ENCODE peak calls at places on chromosome 11, in four cellular contexts. One of them, this sample, is unnamed.
A peak's percentile ranks its signal among the peaks of the same experiment; 100 is the strongest.

GRCh38 chr11:94511932-94512781 is at the start of gene C11orf97:
- DNase-seq in GM12878: no peak
- DNase-seq in K562: peak; percentile 14
- DNase-seq in H1: peak; percentile 88
- DNase-seq in this sample: no peak

GRCh38 chr11:11672101-11672500 is 50.3 kb upstream of the GALNT18 start:
- DNase-seq in GM12878: no peak
- DNase-seq in H1: no peak
- DNase-seq in K562: no peak
- DNase-seq in this sample: no peak

GRCh38 chr11:66543263-66544107 is 2.4 kb downstream of the ZDHHC24 start:
- DNase-seq in GM12878: peak; percentile 38
- DNase-seq in K562: no peak
- DNase-seq in H1: no peak
- DNase-seq in this sample: no peak

GRCh38 chr11:99066609-99067008 is 45.9 kb downstream of the CNTN5 start:
- DNase-seq in K562: no peak
- DNase-seq in GM12878: no peak
- DNase-seq in H1: no peak
- DNase-seq in this sample: no peak

GRCh38 chr11:67247946-67248550 is 18.2 kb upstream of the GRK2 start:
- DNase-seq in K562: no peak
- DNase-seq in GM12878: no peak
- DNase-seq in H1: no peak
- DNase-seq in this sample: no peak

GRCh38 chr11:2885017-2885675 is 429 bp downstream of the CDKN1C start:
- DNase-seq in H1: no peak
- DNase-seq in GM12878: no peak
- DNase-seq in K562: peak; percentile 76
- DNase-seq in this sample: no peak

GRCh38 chr11:31160504-31161422 is 208.8 kb downstream of the DCDC1 start:
- DNase-seq in K562: peak; percentile 18
- DNase-seq in GM12878: no peak
- DNase-seq in H1: no peak
- DNase-seq in this sample: peak; percentile 18

GRCh38 chr11:27688076-27688475 is 12.2 kb downstream of the BDNF start:
- DNase-seq in K562: no peak
- DNase-seq in GM12878: no peak
- DNase-seq in H1: peak; percentile 71
- DNase-seq in this sample: no peak

GRCh38 chr11:112756166-112756565 is 205.1 kb upstream of the NCAM1 start:
- DNase-seq in K562: no peak
- DNase-seq in H1: no peak
- DNase-seq in GM12878: no peak
- DNase-seq in this sample: no peak

GRCh38 chr11:102435688-102436087 is 16.9 kb downstream of the TMEM123 start:
- DNase-seq in H1: no peak
- DNase-seq in GM12878: no peak
- DNase-seq in K562: no peak
- DNase-seq in this sample: no peak

GRCh38 chr11:29373725-29374124 is 643.1 kb downstream of the KCNA4 start:
- DNase-seq in K562: no peak
- DNase-seq in H1: no peak
- DNase-seq in GM12878: no peak
- DNase-seq in this sample: no peak

GRCh38 chr11:777288-778255 is at the start of gene GATD1:
- DNase-seq in K562: peak; percentile 98
- DNase-seq in H1: peak; percentile 98
- DNase-seq in GM12878: peak; percentile 44
- DNase-seq in this sample: peak; percentile 46
- TF ChIP-seq EGR1 in K562: peak; percentile 64
- TF ChIP-seq EGR1 in H1: peak; percentile 72
- TF ChIP-seq EGR1 in GM12878: no peak
- TF ChIP-seq EGR1 in this sample: peak; percentile 32

GRCh38 chr11:32312865-32313403 is 122.4 kb downstream of the WT1 start:
- DNase-seq in K562: peak; percentile 62
- DNase-seq in GM12878: no peak
- DNase-seq in H1: peak; percentile 60
- DNase-seq in this sample: peak; percentile 63
- TF ChIP-seq EGR1 in K562: no peak
- TF ChIP-seq EGR1 in GM12878: no peak
- TF ChIP-seq EGR1 in H1: no peak
- TF ChIP-seq EGR1 in this sample: no peak

DNA sequence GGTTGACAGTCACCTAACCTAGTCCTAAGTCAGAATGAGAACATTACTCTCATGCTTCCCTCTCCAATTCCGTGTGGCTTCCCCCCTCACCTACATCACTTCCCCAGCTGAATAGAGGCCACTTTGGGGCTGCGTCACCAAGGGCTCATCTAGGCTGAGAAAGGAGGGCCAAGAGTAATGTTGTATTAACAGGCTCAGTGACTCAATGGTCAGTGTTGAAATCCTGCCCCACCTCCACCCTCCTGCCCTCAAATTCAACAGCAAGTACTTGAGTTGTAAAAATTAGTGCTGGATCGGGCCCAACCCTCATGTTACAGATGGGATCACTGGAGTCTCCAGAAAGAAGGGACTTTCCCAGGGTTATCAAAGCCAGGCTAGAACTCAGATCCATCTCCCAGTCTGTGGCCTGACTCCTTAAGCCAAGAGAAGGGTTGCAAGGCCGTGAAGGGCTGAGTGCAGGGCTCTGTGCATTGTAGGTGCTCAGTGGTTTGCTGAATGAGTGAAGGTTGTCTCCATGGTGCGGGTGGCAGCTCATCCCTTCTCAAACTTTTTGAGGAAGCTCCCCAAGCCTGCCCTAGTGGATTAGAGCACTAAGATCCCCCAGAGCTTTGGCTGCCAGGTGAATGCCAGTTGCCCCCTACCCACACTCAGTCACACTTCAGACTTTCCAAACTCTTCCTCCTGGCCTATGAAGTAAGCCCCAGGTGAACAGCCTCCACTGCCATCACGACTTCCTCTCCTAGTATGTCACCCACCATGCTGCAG is 3.2 kb downstream of the DGAT2 start:
- DNase-seq in H1: no peak
- DNase-seq in K562: no peak
- DNase-seq in GM12878: no peak
- DNase-seq in this sample: no peak
- TF ChIP-seq EGR1 in H1: no peak
- TF ChIP-seq EGR1 in K562: no peak
- TF ChIP-seq EGR1 in GM12878: no peak
- TF ChIP-seq EGR1 in this sample: no peak

GRCh38 chr11:64121637-64122410 is 44.1 kb downstream of the MACROD1 start:
- DNase-seq in GM12878: no peak
- DNase-seq in H1: no peak
- DNase-seq in K562: no peak
- DNase-seq in this sample: no peak
- TF ChIP-seq EGR1 in GM12878: no peak
- TF ChIP-seq EGR1 in H1: peak; percentile 4
- TF ChIP-seq EGR1 in K562: no peak
- TF ChIP-seq EGR1 in this sample: no peak

GRCh38 chr11:47889714-47890441 is 41.7 kb upstream of the NUP160 start:
- DNase-seq in GM12878: no peak
- DNase-seq in H1: no peak
- DNase-seq in K562: no peak
- DNase-seq in this sample: no peak

GRCh38 chr11:47881145-47881544 is 33.0 kb upstream of the NUP160 start:
- DNase-seq in GM12878: no peak
- DNase-seq in K562: no peak
- DNase-seq in H1: no peak
- DNase-seq in this sample: no peak

GRCh38 chr11:47891886-47892285 is 43.7 kb upstream of the NUP160 start:
- DNase-seq in GM12878: no peak
- DNase-seq in H1: no peak
- DNase-seq in K562: no peak
- DNase-seq in this sample: no peak

GRCh38 chr11:47887910-47888569 is 39.9 kb upstream of the NUP160 start:
- DNase-seq in GM12878: no peak
- DNase-seq in H1: no peak
- DNase-seq in K562: no peak
- DNase-seq in this sample: no peak

GRCh38 chr11:47886096-47886495 is 37.9 kb upstream of the NUP160 start:
- DNase-seq in GM12878: no peak
- DNase-seq in K562: no peak
- DNase-seq in H1: no peak
- DNase-seq in this sample: no peak
- TF ChIP-seq EGR1 in GM12878: no peak
- TF ChIP-seq EGR1 in K562: no peak
- TF ChIP-seq EGR1 in H1: no peak
- TF ChIP-seq EGR1 in this sample: no peak

DNA sequence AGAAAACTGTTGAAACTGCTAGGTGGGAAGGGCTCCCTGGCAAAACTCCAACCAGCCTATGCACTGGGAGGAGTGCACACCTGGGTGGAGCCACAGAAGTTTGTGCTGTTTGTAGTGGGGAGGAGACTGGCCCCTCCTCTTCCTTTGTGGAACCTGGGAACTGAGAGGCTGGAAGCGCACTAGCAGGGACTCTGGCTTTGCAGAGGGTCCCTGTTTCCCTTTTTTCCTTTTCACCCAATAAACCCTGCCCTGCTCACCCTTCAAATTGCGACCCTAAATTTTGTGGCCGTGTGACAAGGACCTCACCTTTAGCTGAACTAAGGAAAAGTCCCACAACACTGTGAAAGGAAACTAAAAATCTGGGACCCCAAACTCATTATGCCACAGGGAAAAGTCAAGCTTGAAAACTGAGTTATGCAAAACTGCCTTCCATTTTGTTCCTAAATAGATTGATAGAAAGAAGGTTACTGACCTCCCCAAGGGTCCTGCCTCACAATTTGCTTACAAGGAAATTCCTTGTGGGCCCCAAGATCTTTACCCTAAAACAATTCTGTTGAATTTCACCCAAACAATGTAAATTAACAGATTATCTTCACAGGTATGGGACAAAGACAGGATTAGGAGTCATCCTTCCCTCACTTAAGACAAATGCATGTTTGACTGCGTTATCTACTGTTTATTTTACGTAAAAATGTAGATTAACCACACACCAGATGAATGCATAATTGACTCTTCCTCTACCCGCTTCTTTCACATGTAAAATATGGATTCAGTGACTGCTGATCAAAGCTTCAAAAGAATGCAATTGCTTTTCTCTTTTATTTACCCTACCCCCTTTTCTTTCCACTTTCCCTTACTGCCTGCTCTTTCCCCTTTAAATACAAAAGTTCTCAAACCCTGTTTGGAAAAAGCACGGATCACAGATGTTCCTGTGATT is 80.9 kb downstream of the SLC36A4 start:
- DNase-seq in K562: no peak
- DNase-seq in GM12878: no peak
- DNase-seq in H1: peak; percentile 60
- DNase-seq in this sample: no peak
- TF ChIP-seq EGR1 in K562: no peak
- TF ChIP-seq EGR1 in GM12878: no peak
- TF ChIP-seq EGR1 in H1: peak; percentile 59
- TF ChIP-seq EGR1 in this sample: no peak

This sample was measured in HCT116.